ENCODE peak calls at places on chromosomes 16 and 17, in nine cellular contexts. K is SJSA1; Q is IMR-90; G is DND-41; U is left ventricle myocardium inferior; H is CD4-positive, CD25-positive, alpha-beta regulatory T cell; T is kidney; P is neural progenitor cell; X is effector memory CD4-positive, alpha-beta T cell. B is an unnamed sample.
A peak's percentile ranks its signal among the peaks of the same experiment; 100 is the strongest.

GRCh38 chr17:77666480-77666879 is 292.0 kb upstream of the TNRC6C start:
- DNase-seq in X (no peak), T (no peak), P (no peak), K (no peak), Q (no peak), H (no peak), U (no peak), G (peak; percentile 26), B (no peak)

GRCh38 chr17:76529224-76529642 is 8.3 kb downstream of the CYGB start:
- DNase-seq in T (peak; percentile 95), X (no peak), K (peak; percentile 90), G (no peak), H (no peak), U (peak; percentile 87), P (no peak), Q (peak; percentile 88), B (peak; percentile 91)

GRCh38 chr17:57986841-57987581 is 1.0 kb downstream of the VEZF1 start:
- DNase-seq in P (peak; percentile 78), X (peak; percentile 20), T (peak; percentile 81), U (peak; percentile 40), H (peak; percentile 34), Q (peak; percentile 91), G (peak; percentile 56), K (peak; percentile 94), B (peak; percentile 78)

GRCh38 chr17:76384222-76384986 is at the start of gene SPHK1:
- DNase-seq in P (peak; percentile 90), X (peak; percentile 30), G (peak; percentile 70), K (peak; percentile 91), H (peak; percentile 23), T (peak; percentile 92), Q (peak; percentile 81), U (peak; percentile 78), B (peak; percentile 81)

GRCh38 chr16:48574148-48574547 is 35.8 kb downstream of the N4BP1 start:
- DNase-seq in T (no peak), U (no peak), Q (no peak), K (no peak), H (no peak), G (no peak), X (no peak), P (no peak), B (no peak)

GRCh38 chr16:72898216-72898825 is 149.6 kb downstream of the ZFHX3 start:
- DNase-seq in P (no peak), T (no peak), K (no peak), U (no peak), G (no peak), H (no peak), Q (no peak), X (no peak), B (no peak)

GRCh38 chr16:11032922-11033291 is 88.5 kb downstream of the CLEC16A start:
- DNase-seq in H (no peak), Q (peak; percentile 80), K (no peak), U (peak; percentile 40), T (no peak), P (peak; percentile 73), G (no peak), X (no peak), B (no peak)

GRCh38 chr16:89325861-89326471 is 108.5 kb downstream of the ZNF778 start:
- DNase-seq in X (no peak), T (peak; percentile 65), G (no peak), P (no peak), U (peak; percentile 47), Q (peak; percentile 93), H (no peak), K (peak; percentile 79), B (peak; percentile 74)

GRCh38 chr17:49505854-49506253 is 10.8 kb downstream of the NGFR start:
- DNase-seq in U (peak; percentile 38), G (no peak), T (no peak), Q (no peak), H (no peak), P (no peak), X (no peak), K (no peak), B (peak; percentile 57)

GRCh38 chr17:81228420-81228819 is 5.7 kb upstream of the CEP131 start:
- DNase-seq in X (no peak), T (no peak), Q (no peak), G (no peak), U (no peak), H (no peak), P (no peak), K (no peak), B (peak; percentile 24)

GRCh38 chr17:29148790-29149430 is 31.3 kb downstream of the MYO18A start:
- DNase-seq in K (peak; percentile 94), U (peak; percentile 95), T (peak; percentile 98), H (peak; percentile 87), G (peak; percentile 95), Q (peak; percentile 90), P (peak; percentile 97), X (peak; percentile 89), B (peak; percentile 98)

GRCh38 chr17:29149431-29150064 is 30.6 kb downstream of the MYO18A start:
- DNase-seq in P (no peak), Q (peak; percentile 36), T (peak; percentile 80), U (no peak), X (no peak), K (no peak), G (no peak), H (no peak), B (peak; percentile 77)

GRCh38 chr17:29146369-29146972 is 33.7 kb downstream of the MYO18A start:
- DNase-seq in G (no peak), U (no peak), P (no peak), T (peak; percentile 6), X (no peak), K (no peak), H (no peak), Q (no peak), B (no peak)

GRCh38 chr17:29147682-29148081 is 32.5 kb downstream of the MYO18A start:
- DNase-seq in P (no peak), H (no peak), U (no peak), G (no peak), K (no peak), Q (no peak), X (no peak), T (no peak), B (no peak)

DNA sequence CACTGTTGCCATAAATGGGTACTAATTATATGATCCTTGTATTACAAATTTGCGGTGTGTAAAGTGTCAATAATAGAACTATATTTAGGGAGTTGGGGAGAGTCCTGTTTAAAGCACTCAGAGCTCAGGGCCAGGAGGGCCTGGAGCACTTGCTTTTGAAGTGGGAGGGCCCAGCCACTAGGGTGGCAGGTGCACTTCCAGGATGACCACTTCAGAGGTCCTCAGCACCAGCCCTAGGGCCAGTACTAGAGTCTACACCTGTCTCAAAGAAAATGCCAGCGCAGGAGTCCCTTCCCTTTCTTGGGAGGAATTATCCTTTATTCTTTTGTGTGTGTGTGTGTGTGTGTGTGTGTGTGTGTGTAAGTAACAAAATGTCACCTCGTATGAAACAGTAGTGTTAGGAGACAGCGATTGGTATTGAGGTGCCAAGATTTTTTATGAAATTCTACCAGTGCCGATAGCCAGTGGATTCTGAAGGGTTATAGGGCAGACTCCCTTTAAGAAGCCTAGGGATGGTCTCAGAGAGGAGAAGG is 31.9 kb downstream of the MYO18A start:
- DNase-seq in U (no peak), Q (no peak), X (no peak), T (peak; percentile 45), P (peak; percentile 33), G (no peak), K (no peak), H (no peak), B (peak; percentile 47)
- H3K4me1 ChIP-seq in U (peaks cover 66% of the 10 kb centered on the region), Q (peaks cover 17% of the 10 kb centered on the region), X (peaks cover 21% of the 10 kb centered on the region), T (peaks cover 9% of the 10 kb centered on the region), P (peaks cover 23% of the 10 kb centered on the region), G (peaks cover 26% of the 10 kb centered on the region), K (peaks cover 41% of the 10 kb centered on the region), H (peaks cover 27% of the 10 kb centered on the region), B (peaks cover 10% of the 10 kb centered on the region)

DNA sequence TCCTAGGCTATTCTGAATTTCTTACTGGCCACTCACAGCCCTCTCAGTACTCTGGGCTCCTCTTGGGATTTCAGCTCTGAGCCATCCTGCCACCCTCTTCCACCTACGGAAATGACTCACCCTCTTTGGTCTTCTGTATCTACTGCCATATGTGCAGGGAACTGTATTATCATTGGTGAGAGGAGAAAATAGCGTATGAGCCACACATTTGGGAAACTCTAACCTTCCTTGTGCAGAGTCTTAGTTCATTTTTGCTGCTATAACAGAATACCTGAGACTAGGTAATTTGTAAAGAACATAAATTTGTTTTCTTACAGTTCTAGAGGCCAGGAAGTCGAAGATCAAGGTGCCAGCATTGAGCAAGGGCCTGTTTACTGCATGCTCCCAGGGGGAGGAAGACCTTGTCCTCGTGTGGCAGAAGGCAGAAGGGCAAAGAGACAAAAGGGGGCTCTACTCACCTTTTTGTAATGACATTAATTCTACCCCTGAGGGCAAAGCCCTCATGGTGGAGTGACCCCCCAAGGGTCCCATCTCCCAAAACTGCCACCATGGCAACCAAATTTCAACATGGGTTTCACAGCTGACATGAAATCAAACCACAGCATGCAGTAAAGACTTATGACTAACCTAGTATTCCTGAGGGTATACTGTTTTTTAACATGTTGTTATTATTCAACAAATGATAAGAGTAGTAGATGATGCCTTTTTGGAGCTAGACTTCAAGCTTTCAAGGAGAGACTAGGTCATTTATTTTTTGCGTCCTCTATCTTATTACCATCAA is 191.8 kb downstream of the PRKCA start:
- DNase-seq in X (no peak), U (no peak), P (no peak), G (peak; percentile 38), H (no peak), K (peak; percentile 91), T (no peak), Q (peak; percentile 94), B (no peak)
- H3K27ac ChIP-seq in X (no peak overlapping the region), U (no peak overlapping the region), P (no peak overlapping the region), G (peak overlapping the region; percentile 3), H (no peak overlapping the region), K (peak overlapping the region; percentile 63), T (no peak overlapping the region), Q (peak overlapping the region; percentile 41), B (no peak overlapping the region)

DNA sequence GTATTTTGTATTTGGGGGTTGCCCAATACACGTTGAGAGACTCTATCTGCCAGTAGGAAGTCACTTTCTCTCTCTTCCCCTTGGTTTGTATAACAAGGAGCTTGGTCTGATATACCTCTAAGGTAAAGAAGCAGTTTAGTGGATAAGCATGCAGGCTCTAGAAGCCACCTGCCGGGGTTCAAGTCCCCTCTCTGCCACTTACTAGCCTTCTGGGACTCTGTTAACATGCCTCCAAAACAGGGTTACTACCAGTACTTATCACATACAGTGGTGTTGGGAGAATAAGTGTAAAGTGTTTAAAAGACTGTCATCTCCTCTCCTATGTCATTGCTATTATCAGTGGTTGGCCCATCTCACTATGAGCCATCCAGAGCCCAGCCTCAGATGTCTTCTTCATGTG is 156.1 kb upstream of the HS3ST3A1 start:
- DNase-seq in U (no peak), G (no peak), T (no peak), K (no peak), P (no peak), X (no peak), H (no peak), Q (no peak), B (no peak)
- H3K4me3 ChIP-seq in U (no peak overlapping the region), G (no peak overlapping the region), T (no peak overlapping the region), K (no peak overlapping the region), P (no peak overlapping the region), X (no peak overlapping the region), H (no peak overlapping the region), Q (no peak overlapping the region), B (no peak overlapping the region)

DNA sequence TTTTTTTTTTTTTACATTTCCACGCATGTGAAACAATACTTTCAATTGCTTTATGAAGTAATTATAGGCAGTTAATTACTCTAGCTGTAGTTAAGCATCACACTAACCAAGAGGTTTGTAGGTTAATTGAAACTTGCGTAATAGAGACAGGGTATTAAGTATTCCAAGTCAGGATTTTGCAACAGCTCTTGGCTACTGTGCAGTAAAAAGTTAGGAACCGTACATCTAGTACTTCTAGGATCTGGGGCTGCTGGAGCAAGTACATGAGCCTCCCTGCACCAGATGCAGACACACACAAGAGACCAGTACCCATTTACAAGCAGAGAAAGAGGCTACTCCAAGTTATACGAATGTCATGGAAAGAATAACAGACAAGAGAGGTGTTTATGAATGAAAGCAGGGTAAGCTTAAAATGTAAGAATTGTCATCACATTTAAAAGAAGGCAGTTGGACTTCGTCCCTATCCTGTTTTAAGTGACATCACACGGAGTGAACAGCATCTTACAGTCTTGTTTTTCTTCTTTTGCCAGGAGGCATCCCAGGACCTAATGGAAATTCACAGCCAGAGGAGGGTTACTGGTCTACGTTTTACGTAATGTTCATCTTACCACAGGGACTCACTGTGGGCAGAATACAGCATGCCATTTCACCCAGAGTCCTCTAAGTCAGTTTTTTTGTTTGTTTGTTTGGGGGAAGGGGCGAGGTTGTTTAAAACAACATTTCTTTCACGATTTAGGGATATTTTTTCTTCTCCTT is 379.6 kb upstream of the PSMD7 start:
- DNase-seq in Q (no peak), H (no peak), G (no peak), T (no peak), K (no peak), U (peak; percentile 21), P (no peak), X (no peak), B (peak; percentile 48)
- H3K4me1 ChIP-seq in Q (no peaks in the 10 kb centered on the region), H (no peaks in the 10 kb centered on the region), G (no peaks in the 10 kb centered on the region), T (no peaks in the 10 kb centered on the region), K (no peaks in the 10 kb centered on the region), U (no peaks in the 10 kb centered on the region), P (peaks cover 5% of the 10 kb centered on the region), X (no peaks in the 10 kb centered on the region), B (no peaks in the 10 kb centered on the region)